ENCODE peak calls at places on chromosomes 5 and 9, in eight cellular contexts. E, N, S, U, I, T, G and L are unnamed samples.

GRCh38 chr5:139425497-139425896 is 13.8 kb downstream of the DNAJC18 start:
- DNase-seq in E (no peak), N (no peak), S (no peak), U (no peak), I (no peak), T (no peak), G (no peak), L (no peak)

GRCh38 chr5:135313946-135314345 is 85.1 kb downstream of the MACROH2A1 start:
- DNase-seq in E (no peak), N (no peak), S (no peak), U (no peak), I (no peak), T (no peak), G (no peak), L (no peak)

GRCh38 chr5:3836528-3836927 is 240.9 kb downstream of the IRX1 start:
- DNase-seq in E (no peak), N (no peak), S (no peak), U (no peak), I (peak), T (no peak), G (no peak), L (no peak)

GRCh38 chr9:38107811-38108304 is 38.8 kb upstream of the SHB start:
- DNase-seq in E (no peak), N (no peak), S (no peak), U (no peak), I (no peak), T (no peak), G (no peak), L (no peak)

GRCh38 chr9:17589771-17590170 is 10.9 kb downstream of the SH3GL2 start:
- DNase-seq in E (no peak), N (no peak), S (no peak), U (no peak), I (no peak), T (no peak), G (no peak), L (no peak)

GRCh38 chr9:34046784-34047379 is 1.8 kb downstream of the UBAP2 start:
- DNase-seq in E (peak), N (no peak), S (no peak), U (no peak), I (peak), T (no peak), G (no peak), L (no peak)

GRCh38 chr5:143760755-143761154 is 51.2 kb upstream of the HMHB1 start:
- DNase-seq in E (no peak), N (no peak), S (no peak), U (no peak), I (no peak), T (no peak), G (no peak), L (no peak)

GRCh38 chr5:73387630-73388370 is 60.8 kb downstream of the FOXD1 start:
- DNase-seq in E (peak), N (no peak), S (no peak), U (no peak), I (no peak), T (peak), G (peak), L (no peak)

GRCh38 chr5:83085106-83085505 is 7.8 kb downstream of the XRCC4 start:
- DNase-seq in E (no peak), N (no peak), S (no peak), U (no peak), I (no peak), T (no peak), G (no peak), L (no peak)

GRCh38 chr5:92994392-92994791 is 586.6 kb downstream of the NR2F1-AS1 start:
- DNase-seq in E (no peak), N (no peak), S (no peak), U (no peak), I (no peak), T (no peak), G (no peak), L (no peak)

GRCh38 chr5:55533806-55534435 is 843 bp downstream of the PLPP1 start:
- DNase-seq in E (no peak), N (no peak), S (peak), U (peak), I (no peak), T (no peak), G (no peak), L (no peak)

GRCh38 chr5:6472792-6473191 is 24.1 kb downstream of the UBE2QL1 start:
- DNase-seq in E (no peak), N (no peak), S (no peak), U (no peak), I (no peak), T (no peak), G (no peak), L (no peak)

GRCh38 chr5:180303226-180304015 is 11.5 kb upstream of the MAPK9 start:
- DNase-seq in E (no peak), N (no peak), S (no peak), U (no peak), I (no peak), T (no peak), G (no peak), L (no peak)

GRCh38 chr5:173505634-173506033 is 110.8 kb downstream of the BOD1 start:
- DNase-seq in E (no peak), N (no peak), S (no peak), U (no peak), I (no peak), T (no peak), G (no peak), L (no peak)

GRCh38 chr5:132310141-132310834 is 16.1 kb downstream of the SLC22A4 start:
- DNase-seq in E (no peak), N (no peak), S (no peak), U (no peak), I (no peak), T (no peak), G (no peak), L (no peak)

GRCh38 chr9:107784235-107784958 is 294.8 kb upstream of the KLF4 start:
- DNase-seq in E (no peak), N (no peak), S (no peak), U (no peak), I (peak), T (no peak), G (no peak), L (no peak)

GRCh38 chr5:181191526-181192336 is 13.3 kb downstream of the TRIM7 start:
- DNase-seq in E (peak), N (peak), S (peak), U (no peak), I (peak), T (peak), G (peak), L (peak)

GRCh38 chr9:27473135-27473534 is 51.0 kb upstream of the IFNK start:
- DNase-seq in E (no peak), N (no peak), S (peak), U (no peak), I (no peak), T (no peak), G (no peak), L (no peak)

GRCh38 chr9:112378441-112379176 is 1.3 kb upstream of the HSDL2 start:
- DNase-seq in E (peak), N (peak), S (no peak), U (no peak), I (peak), T (no peak), G (peak), L (no peak)

GRCh38 chr5:134864707-134865106 is 9.5 kb upstream of the TXNDC15 start:
- DNase-seq in E (no peak), N (no peak), S (no peak), U (no peak), I (no peak), T (no peak), G (no peak), L (no peak)

GRCh38 chr5:56757077-56757476 is 58.3 kb upstream of the MAP3K1 start:
- DNase-seq in E (no peak), N (no peak), S (no peak), U (no peak), I (no peak), T (no peak), G (no peak), L (no peak)

GRCh38 chr5:31165729-31166128 is 27.8 kb upstream of the CDH6 start:
- DNase-seq in E (no peak), N (no peak), S (no peak), U (no peak), I (no peak), T (no peak), G (no peak), L (no peak)

GRCh38 chr5:9820696-9821449 is 190.7 kb upstream of the TAS2R1 start:
- DNase-seq in E (no peak), N (no peak), S (no peak), U (no peak), I (no peak), T (no peak), G (no peak), L (no peak)

GRCh38 chr5:111461261-111461671 is 51.1 kb downstream of the STARD4 start:
- DNase-seq in E (no peak), N (peak), S (peak), U (no peak), I (no peak), T (no peak), G (no peak), L (no peak)

GRCh38 chr5:66864240-66864884 is 268.2 kb downstream of the MAST4 start:
- DNase-seq in E (peak), N (no peak), S (no peak), U (no peak), I (no peak), T (no peak), G (peak), L (no peak)

GRCh38 chr5:133119233-133119711 is 67.5 kb downstream of the HSPA4 start:
- DNase-seq in E (no peak), N (no peak), S (no peak), U (no peak), I (no peak), T (no peak), G (no peak), L (no peak)

GRCh38 chr9:69035438-69036316 is at the start of gene FXN:
- DNase-seq in E (peak), N (peak), S (peak), U (peak), I (peak), T (peak), G (peak), L (peak)

GRCh38 chr9:10793306-10793705 is 180.5 kb upstream of the PTPRD start:
- DNase-seq in E (no peak), N (no peak), S (no peak), U (no peak), I (no peak), T (no peak), G (no peak), L (no peak)

GRCh38 chr5:135559342-135559741 is 19.4 kb downstream of the CXCL14 start:
- DNase-seq in E (no peak), N (no peak), S (peak), U (no peak), I (no peak), T (no peak), G (peak), L (no peak)

GRCh38 chr9:110911659-110912473 is 126.4 kb downstream of the LPAR1 start:
- DNase-seq in E (no peak), N (no peak), S (no peak), U (no peak), I (no peak), T (no peak), G (no peak), L (no peak)

GRCh38 chr5:31614147-31615030 is 24.5 kb upstream of the PDZD2 start:
- DNase-seq in E (no peak), N (no peak), S (no peak), U (no peak), I (no peak), T (no peak), G (no peak), L (no peak)

GRCh38 chr9:110327735-110328134 is 9.9 kb downstream of the TXNDC8 start:
- DNase-seq in E (no peak), N (no peak), S (no peak), U (no peak), I (no peak), T (no peak), G (no peak), L (no peak)

GRCh38 chr5:39231705-39232525 is 12.6 kb upstream of the FYB1 start:
- DNase-seq in E (peak), N (no peak), S (no peak), U (no peak), I (peak), T (no peak), G (peak), L (no peak)

GRCh38 chr5:166165600-166165999 is 2125.8 kb upstream of the WWC1 start:
- DNase-seq in E (no peak), N (no peak), S (no peak), U (no peak), I (no peak), T (no peak), G (no peak), L (no peak)

GRCh38 chr9:91751922-91752321 is 198.1 kb downstream of the ROR2 start:
- DNase-seq in E (no peak), N (no peak), S (no peak), U (no peak), I (no peak), T (no peak), G (no peak), L (no peak)

GRCh38 chr5:145903862-145904261 is 31.0 kb upstream of the GRXCR2 start:
- DNase-seq in E (no peak), N (no peak), S (no peak), U (no peak), I (no peak), T (no peak), G (no peak), L (no peak)

GRCh38 chr5:56415356-56415765 is 182.2 kb upstream of the ANKRD55 start:
- DNase-seq in E (no peak), N (no peak), S (no peak), U (no peak), I (no peak), T (no peak), G (no peak), L (no peak)

GRCh38 chr9:31153250-31153840 is 1231.1 kb upstream of the ACO1 start:
- DNase-seq in E (no peak), N (no peak), S (no peak), U (no peak), I (peak), T (no peak), G (no peak), L (no peak)

GRCh38 chr5:25414746-25415145 is 770.0 kb upstream of the CDH10 start:
- DNase-seq in E (no peak), N (no peak), S (no peak), U (no peak), I (peak), T (no peak), G (no peak), L (no peak)

GRCh38 chr9:89555426-89556375 is 49.1 kb upstream of the GADD45G start:
- DNase-seq in E (no peak), N (no peak), S (no peak), U (no peak), I (no peak), T (no peak), G (no peak), L (no peak)